ENCODE peak calls at places on chromosomes 7 and 10, in eight cellular contexts. J is fibroblast of the aortic adventitia; H is left ventricle myocardium superior; U is activated CD4-positive, alpha-beta T cell treated with anti-CD3 and anti-CD28 coated beads, Interleukin-2, amount 10 ng/mL, durations not matched to agents 7 days and 5 days; L is mammary epithelial cell; A is hippocampal formation; V is brain microvascular endothelial cell; N is AG08395. E is an unnamed sample.
A peak's percentile ranks its signal among the peaks of the same experiment; 100 is the strongest.

GRCh38 chr7:122182081-122182480 is 38.0 kb upstream of the AASS start:
- DNase-seq in J (no peak), H (no peak), U (no peak), L (no peak), A (no peak), V (no peak), N (no peak), E (no peak)

GRCh38 chr7:144826248-144826647 is 9.6 kb downstream of the TPK1 start:
- DNase-seq in J (peak; percentile 79), H (no peak), U (no peak), L (no peak), A (no peak), V (no peak), N (no peak), E (no peak)

GRCh38 chr7:107384025-107384424 is 85.8 kb upstream of the GPR22 start:
- DNase-seq in J (no peak), H (no peak), U (no peak), L (no peak), A (no peak), V (no peak), N (no peak), E (peak; percentile 48)

GRCh38 chr10:110684800-110685446 is 40.8 kb downstream of the RBM20 start:
- DNase-seq in J (peak; percentile 25), H (peak; percentile 56), U (no peak), L (no peak), A (no peak), V (peak; percentile 70), N (peak; percentile 78), E (no peak)

GRCh38 chr7:105249216-105249615 is 139.5 kb downstream of the SRPK2 start:
- DNase-seq in J (peak; percentile 53), H (no peak), U (no peak), L (no peak), A (no peak), V (no peak), N (no peak), E (no peak)

GRCh38 chr10:117135480-117136140 is 2.5 kb downstream of the VAX1 start:
- DNase-seq in J (no peak), H (no peak), U (no peak), L (no peak), A (no peak), V (no peak), N (no peak), E (no peak)

GRCh38 chr10:43250925-43251663 is 15.8 kb downstream of the RASGEF1A start:
- DNase-seq in J (no peak), H (peak; percentile 7), U (no peak), L (no peak), A (no peak), V (no peak), N (no peak), E (no peak)

GRCh38 chr7:68078311-68078710 is 1081.7 kb downstream of the TYW1 start:
- DNase-seq in J (no peak), H (no peak), U (no peak), L (no peak), A (no peak), V (no peak), N (no peak), E (no peak)

GRCh38 chr7:4406288-4407058 is 275.6 kb upstream of the FOXK1 start:
- DNase-seq in J (no peak), H (no peak), U (no peak), L (peak; percentile 37), A (no peak), V (no peak), N (no peak), E (no peak)

GRCh38 chr10:113691381-113691780 is 11.7 kb downstream of the CASP7 start:
- DNase-seq in J (no peak), H (no peak), U (no peak), L (no peak), A (no peak), V (no peak), N (no peak), E (no peak)

GRCh38 chr10:80794996-80795395 is 257.3 kb downstream of the SH2D4B start:
- DNase-seq in J (no peak), H (no peak), U (no peak), L (no peak), A (no peak), V (no peak), N (no peak), E (no peak)

GRCh38 chr10:96995851-96996250 is 163.8 kb downstream of the LCOR start:
- DNase-seq in J (peak; percentile 20), H (no peak), U (no peak), L (peak; percentile 9), A (no peak), V (no peak), N (no peak), E (no peak)

GRCh38 chr7:130723784-130724183 is 10.2 kb downstream of the KLF14 start:
- DNase-seq in J (no peak), H (no peak), U (no peak), L (no peak), A (no peak), V (no peak), N (no peak), E (no peak)

GRCh38 chr7:83259064-83259463 is 96.4 kb upstream of the PCLO start:
- DNase-seq in J (no peak), H (no peak), U (no peak), L (no peak), A (no peak), V (no peak), N (no peak), E (no peak)

E was measured in erythroblast.